ENCODE peak calls at places on chromosomes 7 and 10, in eight cellular contexts. U is stimulated activated CD8-positive, alpha-beta memory T cell treated with anti-CD3 and anti-CD28 coated beads, Interleukin-7, amount 100 ng/mL, for 4 hours; I is left cardiac atrium; N is HT1080; M is colonic mucosa; H is progenitor cell of endocrine pancreas; T is astrocyte; W is NCI-H1092 treated with DMSO at 0.1 percent for 48 hours. Z is an unnamed sample.

GRCh38 chr10:36448760-36449681 is 676.4 kb upstream of the ANKRD30A start:
- DNase-seq in N (no peak), U (no peak), W (no peak), I (no peak), T (no peak), M (no peak), H (no peak), Z (no peak)

GRCh38 chr7:41810258-41810576 is 107.3 kb upstream of the INHBA start:
- DNase-seq in N (no peak), U (no peak), I (no peak), M (no peak), W (no peak), H (no peak), T (no peak), Z (no peak)

GRCh38 chr10:82089327-82089726 is 214.3 kb downstream of the NRG3 start:
- DNase-seq in I (no peak), U (no peak), N (no peak), H (no peak), M (no peak), W (no peak), T (no peak), Z (no peak)

GRCh38 chr7:47763063-47763974 is 181.4 kb upstream of the TNS3 start:
- DNase-seq in H (peak; percentile 39), U (no peak), W (peak; percentile 97), I (no peak), T (peak; percentile 91), M (peak; percentile 35), N (peak; percentile 67), Z (no peak)

GRCh38 chr10:49139000-49139865 is 5.4 kb upstream of the FAM170B start:
- DNase-seq in W (no peak), U (no peak), M (no peak), H (no peak), T (peak; percentile 84), I (no peak), N (peak; percentile 86), Z (no peak)

GRCh38 chr10:129775681-129776080 is 188.4 kb downstream of the EBF3 start:
- DNase-seq in N (no peak), I (no peak), H (no peak), M (no peak), U (no peak), T (no peak), W (no peak), Z (no peak)

GRCh38 chr7:123533929-123534382 is 439 bp downstream of the IQUB start:
- DNase-seq in M (peak; percentile 26), U (no peak), W (no peak), N (no peak), H (no peak), I (no peak), T (no peak), Z (no peak)

GRCh38 chr7:130352335-130353074 is 7.9 kb downstream of the CPA5 start:
- DNase-seq in N (peak; percentile 66), T (peak; percentile 61), M (no peak), W (peak; percentile 99), H (no peak), I (no peak), U (no peak), Z (no peak)

GRCh38 chr7:154598864-154599263 is 404.1 kb downstream of the PAXIP1 start:
- DNase-seq in I (no peak), H (no peak), W (no peak), M (no peak), T (no peak), N (no peak), U (no peak), Z (no peak)

GRCh38 chr10:133318494-133319127 is 9.9 kb downstream of the ZNF511 start:
- DNase-seq in H (peak; percentile 86), W (peak; percentile 58), T (no peak), N (peak; percentile 55), I (peak; percentile 60), U (no peak), M (peak; percentile 60), Z (no peak)

GRCh38 chr10:35387768-35388167 is 51.5 kb downstream of the CCNY start:
- DNase-seq in M (no peak), H (no peak), U (no peak), N (peak; percentile 21), T (peak; percentile 67), I (no peak), W (no peak), Z (no peak)

GRCh38 chr7:128591705-128592104 is 80.4 kb upstream of the GARIN1A start:
- DNase-seq in I (no peak), M (no peak), N (no peak), T (no peak), U (no peak), H (no peak), W (no peak), Z (no peak)

GRCh38 chr7:81676105-81676811 is 93.6 kb downstream of the HGF start:
- DNase-seq in I (no peak), N (peak; percentile 17), H (no peak), T (no peak), W (no peak), M (no peak), U (no peak), Z (no peak)

GRCh38 chr10:63553473-63553872 is 32.3 kb downstream of the REEP3 start:
- DNase-seq in M (no peak), U (no peak), W (no peak), H (no peak), T (no peak), I (no peak), N (peak; percentile 38), Z (no peak)